ENCODE peak calls at places on chromosomes 1 and 21, in nine cellular contexts. M, O, S, L, F, Q, I, V and N are unnamed samples.
A peak's percentile ranks its signal among the peaks of the same experiment; 100 is the strongest.

GRCh38 chr1:70360321-70360720 is 5.8 kb upstream of the ANKRD13C start:
- DNase-seq in M (no peak), O (no peak), S (no peak), L (no peak), F (no peak), Q (no peak), I (no peak), V (no peak), N (no peak)

GRCh38 chr21:29315155-29315749 is 16.5 kb downstream of the BACH1 start:
- DNase-seq in M (no peak), O (no peak), S (no peak), L (no peak), F (no peak), Q (no peak), I (no peak), V (no peak), N (no peak)

GRCh38 chr1:46466477-46467182 is 23.0 kb upstream of the DMBX1 start:
- DNase-seq in M (no peak), O (no peak), S (no peak), L (peak; percentile 10), F (peak; percentile 74), Q (peak; percentile 54), I (no peak), V (peak; percentile 84), N (no peak)

GRCh38 chr1:177432897-177433296 is 262.1 kb downstream of the BRINP2 start:
- DNase-seq in M (no peak), O (no peak), S (no peak), L (no peak), F (no peak), Q (no peak), I (no peak), V (no peak), N (no peak)

GRCh38 chr21:29318354-29318753 is 19.6 kb downstream of the BACH1 start:
- DNase-seq in M (no peak), O (no peak), S (no peak), L (peak; percentile 13), F (no peak), Q (no peak), I (no peak), V (no peak), N (no peak)

GRCh38 chr1:167819849-167820683 is 93.9 kb downstream of the ADCY10 start:
- DNase-seq in M (peak; percentile 67), O (no peak), S (no peak), L (peak; percentile 85), F (peak; percentile 85), Q (peak; percentile 67), I (peak; percentile 91), V (peak; percentile 72), N (no peak)

GRCh38 chr1:57770236-57770635 is 346.4 kb upstream of the DAB1 start:
- DNase-seq in M (no peak), O (no peak), S (no peak), L (no peak), F (no peak), Q (no peak), I (no peak), V (no peak), N (no peak)

GRCh38 chr1:173507205-173507846 is 30.2 kb downstream of the PRDX6 start:
- DNase-seq in M (peak; percentile 21), O (no peak), S (no peak), L (peak; percentile 41), F (no peak), Q (no peak), I (no peak), V (peak; percentile 16), N (no peak)

GRCh38 chr21:27380303-27380702 is 413.4 kb upstream of the ADAMTS5 start:
- DNase-seq in M (no peak), O (no peak), S (no peak), L (no peak), F (no peak), Q (no peak), I (no peak), V (no peak), N (no peak)

GRCh38 chr1:52544665-52545525 is 8.0 kb downstream of the TUT4 start:
- DNase-seq in M (no peak), O (no peak), S (no peak), L (no peak), F (no peak), Q (no peak), I (no peak), V (no peak), N (no peak)

DNA sequence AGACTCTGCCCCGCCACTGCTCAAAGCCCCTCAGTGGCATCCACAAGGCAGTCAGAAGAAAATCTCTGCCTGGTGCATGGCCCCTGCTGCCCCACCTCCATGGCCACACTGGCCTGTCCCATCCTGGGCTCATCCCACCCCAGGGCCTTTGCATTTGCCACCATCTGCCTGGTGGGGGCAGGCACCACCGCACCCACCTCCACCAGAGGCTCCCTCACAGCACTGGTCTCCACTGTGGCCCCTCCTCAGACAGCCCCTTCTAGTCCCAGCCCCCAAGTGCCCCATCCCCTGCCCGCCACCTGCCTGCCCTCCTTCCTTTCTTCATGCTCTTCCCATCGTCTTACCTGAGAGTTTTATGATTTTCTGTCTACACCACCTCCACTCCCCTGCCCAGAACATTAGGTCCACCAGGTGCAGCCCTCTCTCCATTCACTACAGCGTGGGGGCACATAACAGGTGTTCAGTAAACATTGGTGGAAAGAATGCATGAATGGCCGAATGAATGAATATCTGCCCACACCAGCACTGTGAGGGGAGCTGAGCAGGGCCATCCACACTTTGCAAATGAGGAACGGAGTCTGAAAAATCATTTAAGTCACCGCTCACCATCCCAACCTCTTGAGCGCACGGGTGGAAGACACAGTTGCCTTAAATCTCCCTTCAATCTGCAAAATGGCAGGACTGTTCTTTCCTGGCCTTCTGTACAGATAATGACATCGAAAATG is 2.1 kb downstream of the PRDM15 start:
- DNase-seq in M (no peak), O (no peak), S (no peak), L (no peak), F (no peak), Q (no peak), I (no peak), V (no peak), N (no peak)
- TF ChIP-seq CTCF in M (no peak), O (no peak), S (no peak), L (no peak), F (no peak), Q (no peak), I (no peak), V (no peak), N (no peak)

GRCh38 chr1:237932806-237933205 is 42.1 kb upstream of the ZP4 start:
- DNase-seq in M (no peak), O (no peak), S (no peak), L (no peak), F (no peak), Q (no peak), I (no peak), V (no peak), N (no peak)

DNA sequence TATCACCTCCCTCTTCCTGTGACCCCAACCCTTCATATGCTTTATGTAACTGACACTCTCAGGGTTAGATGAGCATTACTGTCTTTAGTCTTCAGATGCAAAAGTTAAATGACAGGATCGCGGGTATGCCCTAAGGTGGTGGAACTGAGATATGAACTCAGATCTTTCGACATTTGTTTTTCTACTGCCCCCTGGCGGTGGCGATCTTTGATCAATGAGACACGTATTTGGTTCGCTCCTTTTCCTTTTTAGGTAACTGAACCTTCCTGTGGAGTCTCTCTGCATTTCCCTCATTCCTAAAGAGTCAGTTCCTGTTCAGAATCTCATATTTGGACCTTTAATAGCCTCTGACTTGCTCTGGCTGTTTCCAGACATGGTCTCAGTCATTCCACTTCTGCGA is 47.8 kb upstream of the ZP4 start:
- DNase-seq in M (no peak), O (no peak), S (no peak), L (no peak), F (no peak), Q (no peak), I (no peak), V (no peak), N (no peak)
- TF ChIP-seq CTCF in M (no peak), O (no peak), S (no peak), L (no peak), F (no peak), Q (no peak), I (no peak), V (no peak), N (no peak)

GRCh38 chr21:39182016-39182415 is 1.2 kb downstream of the PSMG1 start:
- DNase-seq in M (no peak), O (no peak), S (no peak), L (no peak), F (no peak), Q (no peak), I (no peak), V (no peak), N (no peak)

GRCh38 chr21:39184050-39184980 is 1.1 kb upstream of the PSMG1 start:
- DNase-seq in M (no peak), O (no peak), S (no peak), L (no peak), F (no peak), Q (peak; percentile 9), I (no peak), V (no peak), N (no peak)

GRCh38 chr21:39185157-39185556 is 1.9 kb upstream of the PSMG1 start:
- DNase-seq in M (no peak), O (no peak), S (no peak), L (no peak), F (no peak), Q (no peak), I (no peak), V (no peak), N (no peak)

GRCh38 chr21:39182484-39183271 is 573 bp downstream of the PSMG1 start:
- DNase-seq in M (no peak), O (no peak), S (no peak), L (peak; percentile 6), F (no peak), Q (peak; percentile 34), I (no peak), V (no peak), N (no peak)

GRCh38 chr21:39183272-39184049 is at the start of gene PSMG1:
- DNase-seq in M (peak; percentile 59), O (peak; percentile 93), S (peak; percentile 92), L (peak; percentile 93), F (peak; percentile 99), Q (peak; percentile 96), I (peak; percentile 95), V (peak; percentile 96), N (peak; percentile 29)
- TF ChIP-seq CTCF in M (no peak), O (no peak), S (no peak), L (no peak), F (no peak), Q (no peak), I (no peak), V (no peak), N (no peak)

DNA sequence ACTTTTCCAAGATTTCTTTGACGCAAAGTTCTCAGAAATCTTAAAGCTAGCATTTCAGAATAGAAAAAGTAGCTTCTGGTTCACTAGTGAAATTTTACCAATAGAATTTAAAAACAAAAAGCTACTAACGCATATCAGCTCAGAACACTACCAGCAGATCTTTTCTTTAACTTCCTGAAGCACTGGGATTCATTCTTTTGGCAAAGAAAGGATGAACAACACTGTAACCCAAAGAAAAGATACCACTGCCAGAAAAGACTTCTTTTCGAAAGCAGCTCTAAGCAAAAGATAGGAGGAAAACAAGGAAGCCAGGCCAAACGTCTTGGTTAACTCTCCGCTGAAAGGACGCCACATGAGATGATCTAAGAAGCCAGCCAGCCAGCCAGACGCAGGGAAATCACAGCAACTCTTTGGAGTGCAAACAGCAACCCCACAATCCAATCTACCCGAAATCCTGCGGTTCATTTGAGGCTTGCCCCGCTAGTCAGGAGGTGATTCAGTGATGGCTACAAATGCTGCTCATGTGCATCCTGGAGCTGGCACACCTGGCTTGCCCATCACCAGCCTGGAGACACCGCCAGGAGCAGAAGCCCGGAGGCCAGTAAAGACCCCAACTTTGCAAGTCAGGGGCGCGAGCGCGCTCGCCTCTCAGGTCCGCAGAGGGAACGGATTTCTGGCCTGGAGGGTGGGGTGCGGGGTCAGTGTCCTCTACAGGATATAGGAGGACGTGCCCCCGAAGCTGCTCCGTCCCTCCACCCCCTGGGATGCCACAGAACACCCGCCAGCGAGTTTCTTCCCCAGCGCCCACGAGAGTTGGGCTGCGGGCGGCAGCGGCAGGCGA is 812 bp downstream of the NBPF1 start:
- DNase-seq in M (peak; percentile 77), O (no peak), S (no peak), L (no peak), F (peak; percentile 78), Q (peak; percentile 87), I (peak; percentile 92), V (peak; percentile 66), N (no peak)
- TF ChIP-seq CTCF in M (no peak), O (no peak), S (peak; percentile 8), L (no peak), F (no peak), Q (no peak), I (no peak), V (no peak), N (no peak)